ENCODE peak calls at places on chromosomes 11 and 22, in six cellular contexts. B is fibroblast of lung, Q is mucosa of descending colon, Z is AG09309, I is pancreas, M is spleen. L is an unnamed sample.

GRCh38 chr11:128579790-128580504 is 7.4 kb downstream of the ETS1 start:
- DNase-seq in Z (no peak), B (no peak), Q (no peak), I (no peak), M (no peak), L (no peak)

GRCh38 chr11:46294365-46295309 is 17.2 kb downstream of the CREB3L1 start:
- DNase-seq in I (no peak), Q (no peak), Z (peak), B (peak), M (no peak), L (no peak)

GRCh38 chr22:23129149-23129548 is 12.6 kb downstream of the RSPH14 start:
- DNase-seq in M (no peak), Q (no peak), Z (no peak), B (no peak), I (no peak), L (no peak)

GRCh38 chr22:41092023-41092817 is at the start of gene EP300:
- DNase-seq in I (peak), M (peak), B (peak), Z (peak), Q (peak), L (peak)

GRCh38 chr11:15307600-15307999 is 192.9 kb downstream of the INSC start:
- DNase-seq in M (no peak), Q (no peak), B (no peak), I (no peak), Z (no peak), L (no peak)

GRCh38 chr22:42919199-42919598 is 62.1 kb upstream of the ARFGAP3 start:
- DNase-seq in I (no peak), Z (no peak), M (no peak), Q (peak), B (peak), L (no peak)

GRCh38 chr11:69149646-69150045 is 6.1 kb upstream of the SMIM38 start:
- DNase-seq in Z (no peak), Q (no peak), M (peak), I (no peak), B (no peak), L (no peak)

GRCh38 chr11:13927496-13927895 is 35.0 kb upstream of the SPON1 start:
- DNase-seq in I (no peak), M (no peak), B (no peak), Z (no peak), Q (no peak), L (no peak)

GRCh38 chr11:33636104-33636503 is 64.5 kb downstream of the C11orf91 start:
- DNase-seq in I (no peak), Z (peak), Q (no peak), B (no peak), M (no peak), L (no peak)

GRCh38 chr11:128341280-128341679 is 246.1 kb downstream of the ETS1 start:
- DNase-seq in M (no peak), I (no peak), Z (no peak), B (no peak), Q (no peak), L (no peak)

GRCh38 chr22:47335460-47335859 is 573.0 kb downstream of the TBC1D22A start:
- DNase-seq in Q (no peak), M (no peak), B (no peak), Z (no peak), I (no peak), L (no peak)

GRCh38 chr11:37422511-37422910 is 824.5 kb upstream of the RAG2 start:
- DNase-seq in Q (no peak), I (no peak), B (no peak), Z (no peak), M (no peak), L (no peak)
- H3K4me3 ChIP-seq in Q (no peak), I (no peak), B (no peak), Z (no peak), M (no peak), L (no peak)

DNA sequence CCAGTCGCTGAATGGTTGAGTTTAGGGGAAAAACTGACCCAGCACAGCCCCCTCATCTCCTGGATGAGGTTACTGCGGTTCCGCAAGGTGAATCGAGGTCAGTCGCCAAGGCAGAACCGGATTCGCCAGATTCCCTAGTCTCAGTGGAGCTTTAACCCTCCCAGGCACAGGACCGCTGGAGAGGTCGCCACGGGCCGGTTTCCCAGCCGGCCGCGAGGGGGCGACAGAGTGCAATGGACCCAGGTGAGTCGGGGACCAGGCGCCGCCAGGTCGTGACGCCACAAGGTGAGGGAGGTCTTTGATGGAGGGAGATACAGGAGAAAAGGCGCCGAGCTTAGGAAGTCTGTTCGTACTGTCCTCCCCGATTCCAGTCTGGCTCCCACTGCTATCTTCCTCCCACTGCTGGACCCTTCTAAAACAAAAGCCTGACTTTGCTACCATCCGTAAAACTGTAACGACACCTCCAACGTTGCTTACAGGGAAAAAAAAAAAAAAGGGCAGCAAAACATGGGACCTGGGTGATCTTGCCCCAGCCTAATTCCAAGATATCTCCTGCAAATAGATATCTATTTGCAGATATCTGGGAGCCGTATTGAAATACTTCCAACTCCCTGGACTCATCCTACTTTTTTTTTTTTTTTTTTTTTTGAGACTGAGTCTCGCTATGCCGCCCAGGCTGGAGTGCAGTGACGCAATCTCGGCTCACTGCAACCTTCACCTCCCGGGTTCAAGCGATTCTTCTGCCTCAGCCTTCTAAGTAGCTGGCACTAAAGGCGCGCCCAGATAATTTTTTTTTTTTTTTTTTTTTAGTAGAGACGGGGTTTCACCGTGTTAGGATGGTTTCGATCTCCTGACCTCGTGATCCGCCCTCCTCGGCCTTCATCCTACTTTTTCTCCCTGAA is 1.4 kb upstream of the GGA1 start:
- DNase-seq in M (peak), Q (peak), Z (no peak), B (peak), I (peak), L (no peak)
- TF ChIP-seq CTCF in M (peak), Q (peak), Z (peak), B (peak), I (peak), L (peak)

GRCh38 chr11:114775849-114776621 is 97.7 kb downstream of the NXPE2 start:
- DNase-seq in B (no peak), M (no peak), I (no peak), Q (no peak), Z (no peak), L (no peak)

GRCh38 chr11:114776956-114777355 is 98.6 kb downstream of the NXPE2 start:
- DNase-seq in M (no peak), I (no peak), Q (no peak), Z (no peak), B (no peak), L (no peak)

GRCh38 chr11:114771172-114771571 is 92.8 kb downstream of the NXPE2 start:
- DNase-seq in M (no peak), Q (no peak), I (no peak), B (no peak), Z (no peak), L (no peak)

GRCh38 chr11:114774599-114775365 is 96.5 kb downstream of the NXPE2 start:
- DNase-seq in Q (peak), B (peak), M (no peak), I (no peak), Z (no peak), L (peak)

GRCh38 chr11:114773541-114774338 is 95.4 kb downstream of the NXPE2 start:
- DNase-seq in M (no peak), Q (no peak), I (no peak), Z (no peak), B (no peak), L (no peak)
- H3K4me3 ChIP-seq in M (no peak), Q (no peak), I (no peak), Z (no peak), B (no peak), L (no peak)

DNA sequence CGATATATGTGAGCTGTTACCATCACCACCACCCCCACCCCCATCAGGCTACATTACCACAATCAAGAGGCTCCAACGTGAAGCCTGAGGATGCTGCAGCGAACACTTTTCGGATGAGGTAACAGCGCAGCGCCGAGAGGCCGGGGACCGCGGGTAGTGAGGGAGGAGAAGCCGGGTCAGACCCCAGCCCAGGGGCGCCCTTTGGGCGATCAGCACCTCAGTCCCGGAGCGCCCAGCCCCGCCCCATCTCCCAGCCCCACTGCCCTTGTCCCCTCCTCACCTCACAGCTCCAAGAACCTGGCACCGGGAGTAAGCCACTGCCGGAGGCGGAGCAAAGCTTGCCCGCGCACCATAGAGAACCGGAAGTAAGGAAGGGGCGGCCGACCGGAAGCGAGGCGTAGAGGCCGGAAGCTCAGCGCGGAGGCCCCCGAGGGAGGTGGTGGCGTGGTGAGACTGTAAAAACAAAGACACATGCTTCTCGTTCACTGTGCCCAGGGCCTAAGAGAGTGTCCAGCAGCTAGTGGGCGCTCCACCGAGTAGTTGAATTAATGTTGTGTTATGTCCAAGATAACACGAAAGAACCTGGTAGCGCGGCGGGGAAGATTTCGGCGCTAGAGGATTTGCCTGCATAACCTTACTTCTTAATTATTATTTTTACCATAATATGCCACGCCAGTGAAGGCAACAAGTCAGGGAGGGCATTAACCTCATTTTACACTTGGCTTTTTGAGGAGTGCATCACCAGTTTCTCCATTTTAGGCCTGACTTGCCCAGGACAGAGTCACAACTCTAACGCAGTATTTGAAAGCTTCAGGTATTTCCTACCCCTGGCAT is at the start of gene THOC5:
- DNase-seq in Q (peak), I (peak), Z (peak), B (peak), M (peak), L (peak)
- TF ChIP-seq CTCF in Q (peak), I (peak), Z (peak), B (peak), M (peak), L (peak)

DNA sequence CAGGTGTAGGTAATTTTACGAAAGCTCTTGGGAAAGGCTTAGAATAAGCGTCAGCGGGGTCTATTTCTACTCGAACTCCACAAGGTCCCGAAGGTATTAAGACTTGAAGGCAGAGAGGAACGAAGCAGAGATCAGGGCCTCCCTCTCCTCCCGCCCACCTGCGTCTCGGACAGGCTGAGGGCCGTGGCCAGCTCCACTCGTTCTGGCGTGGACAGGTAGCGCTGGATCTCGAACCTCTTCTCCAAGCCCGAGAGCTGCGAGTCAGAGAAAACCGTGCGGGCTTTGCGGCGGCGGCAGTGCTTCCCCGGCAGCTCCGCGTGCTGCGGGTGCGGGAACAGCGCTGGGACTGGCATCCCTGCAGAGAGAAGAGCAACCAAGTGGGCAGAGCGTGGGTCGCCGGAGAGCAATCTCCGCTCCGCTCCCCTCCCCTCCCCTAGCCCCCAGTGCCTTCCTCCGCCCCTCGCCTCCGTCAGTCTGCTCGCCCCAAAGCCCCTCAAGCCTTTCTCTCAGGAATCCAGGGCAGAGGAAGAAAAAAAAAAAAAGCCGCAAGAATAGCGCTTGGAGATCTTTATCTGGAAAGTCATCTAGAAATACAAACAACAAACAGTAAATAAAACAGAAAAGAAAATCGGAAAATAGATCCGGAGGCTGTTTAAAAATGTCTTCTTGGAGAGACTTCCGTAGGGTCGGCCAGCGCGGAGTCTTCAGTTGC is 2.4 kb downstream of the BSX start:
- DNase-seq in M (no peak), Z (no peak), I (peak), Q (no peak), B (no peak), L (no peak)
- H3K4me3 ChIP-seq in M (no peak), Z (no peak), I (no peak), Q (no peak), B (no peak), L (no peak)

DNA sequence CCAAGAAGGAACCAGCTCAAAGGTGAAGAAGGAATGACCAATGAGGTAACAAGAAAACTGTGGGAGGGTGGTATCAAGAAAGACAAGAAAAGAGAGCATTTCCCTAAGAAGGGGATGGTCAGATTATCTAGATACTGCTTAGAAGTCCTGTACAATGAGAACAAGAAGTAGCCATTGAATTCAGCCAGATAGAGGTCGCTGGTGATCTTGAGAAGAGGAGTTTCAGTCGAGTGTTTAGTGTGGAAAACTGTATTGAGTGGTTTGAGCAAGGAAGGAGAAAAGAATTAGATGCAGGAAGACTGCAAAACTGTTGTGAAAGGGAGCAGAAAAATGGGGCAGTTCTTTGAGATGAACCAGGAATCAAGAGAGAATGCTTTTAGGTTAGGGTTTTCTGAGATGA is 74.6 kb upstream of the FAT3 start:
- DNase-seq in Q (no peak), M (no peak), B (peak), I (no peak), Z (no peak), L (no peak)
- TF ChIP-seq CTCF in Q (no peak), M (no peak), B (peak), I (no peak), Z (peak), L (no peak)

DNA sequence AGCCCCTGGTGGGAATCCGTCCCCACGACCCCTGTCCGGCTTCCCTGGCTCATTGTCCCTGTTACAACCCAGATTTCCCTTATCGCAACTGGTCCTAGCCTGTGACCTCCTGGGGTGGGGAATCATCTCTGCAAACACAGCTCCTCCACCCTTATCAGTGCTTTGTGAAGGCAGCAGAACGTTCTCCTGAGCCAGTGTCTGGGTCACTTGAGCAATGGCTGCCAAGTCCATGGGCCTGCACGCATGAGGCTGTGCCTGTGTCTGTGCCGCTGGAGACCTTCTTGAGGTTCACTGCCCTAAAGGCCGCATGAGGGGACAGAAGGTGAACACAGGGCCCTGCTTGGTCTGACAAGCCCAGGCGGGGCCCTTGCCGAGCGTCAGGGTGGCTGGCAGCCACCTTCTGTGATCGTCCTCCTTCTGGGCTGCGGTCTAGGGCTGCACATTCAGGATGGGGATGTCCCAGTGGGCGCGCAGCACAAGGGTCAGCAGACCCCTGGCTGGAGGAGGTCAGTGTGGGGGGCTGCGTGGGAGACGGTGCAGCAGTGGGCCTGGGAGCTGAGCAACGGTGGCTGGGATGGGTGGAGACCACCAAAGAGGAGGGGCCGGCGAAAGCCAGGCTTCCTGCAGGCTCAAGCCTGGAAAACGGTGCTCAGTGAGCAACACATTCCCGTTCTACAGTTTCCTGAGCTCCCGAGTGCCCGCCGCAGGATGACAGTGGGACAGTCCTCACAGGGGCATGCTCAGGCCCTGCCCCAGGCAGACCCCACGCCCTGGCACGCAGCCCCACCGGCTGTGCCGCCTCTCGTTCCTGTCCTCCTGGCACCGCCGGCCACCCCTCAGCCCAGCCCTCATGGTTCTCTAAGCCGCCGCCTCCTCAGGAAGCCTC is 74.1 kb downstream of the CDKN1C start:
- DNase-seq in Q (peak), B (no peak), Z (no peak), M (peak), I (peak), L (no peak)
- H3K4me3 ChIP-seq in Q (no peak), B (no peak), Z (no peak), M (no peak), I (no peak), L (no peak)

GRCh38 chr11:59678118-59678812 is 9.4 kb upstream of the PATL1 start:
- DNase-seq in B (peak), I (no peak), Q (no peak), Z (no peak), M (no peak), L (no peak)
- TF ChIP-seq CTCF in B (peak), I (no peak), Q (no peak), Z (no peak), M (no peak), L (no peak)

GRCh38 chr22:43996981-43997265 is 27.2 kb upstream of the PARVB start:
- DNase-seq in I (no peak), Z (no peak), Q (no peak), B (no peak), M (no peak), L (no peak)

GRCh38 chr22:43996170-43996980 is 27.7 kb upstream of the PARVB start:
- DNase-seq in M (peak), Q (peak), B (no peak), I (no peak), Z (no peak), L (no peak)

GRCh38 chr22:43995057-43995685 is 28.9 kb upstream of the PARVB start:
- DNase-seq in B (no peak), I (no peak), M (peak), Z (no peak), Q (no peak), L (no peak)

GRCh38 chr22:43994416-43994815 is 29.7 kb upstream of the PARVB start:
- DNase-seq in M (peak), Q (no peak), I (no peak), B (no peak), Z (no peak), L (no peak)

GRCh38 chr22:43995798-43996169 is 28.3 kb upstream of the PARVB start:
- DNase-seq in Q (no peak), I (no peak), B (no peak), M (no peak), Z (no peak), L (no peak)
- H3K4me3 ChIP-seq in Q (no peak), I (no peak), B (no peak), M (peak), Z (no peak), L (no peak)